ENCODE peak calls at places on chromosomes 11 and 22, in six cellular contexts. N is CD4-positive, CD25-positive, alpha-beta regulatory T cell; S is pancreas; V is lower lobe of right lung; U is cardiac muscle cell; Y is ovary. F is an unnamed sample. For H3K4me1 and H3K9me3, the result is how much of the 10 kb centered on the place peaks cover.

GRCh38 chr11:105100206-105100605 is 39.4 kb downstream of the CARD18 start:
- DNase-seq in N (peak), S (no peak), V (no peak), U (no peak), Y (no peak), F (no peak)

GRCh38 chr22:49760280-49760629 is 67.4 kb downstream of the BRD1 start:
- DNase-seq in N (no peak), S (no peak), V (no peak), U (no peak), Y (no peak), F (no peak)

GRCh38 chr22:47147572-47147971 is 385.1 kb downstream of the TBC1D22A start:
- DNase-seq in N (no peak), S (no peak), V (no peak), U (no peak), Y (no peak), F (no peak)

GRCh38 chr22:38927033-38927789 is 30.2 kb upstream of the APOBEC3A start:
- DNase-seq in N (no peak), S (peak), V (peak), U (peak), Y (peak), F (peak)

GRCh38 chr11:114058871-114059277 is 637 bp upstream of the ZBTB16 start:
- DNase-seq in N (no peak), S (no peak), V (peak), U (no peak), Y (peak), F (no peak)

GRCh38 chr11:116053538-116053919 is 549.3 kb upstream of the CADM1 start:
- DNase-seq in N (no peak), S (no peak), V (no peak), U (no peak), Y (no peak), F (no peak)

GRCh38 chr22:19629331-19629719 is 85.0 kb upstream of the SEPTIN5 start:
- DNase-seq in N (no peak), S (no peak), V (no peak), U (no peak), Y (no peak), F (no peak)

GRCh38 chr11:74311352-74311926 is at the start of gene P4HA3:
- DNase-seq in N (no peak), S (peak), V (peak), U (peak), Y (peak), F (no peak)

GRCh38 chr11:88352139-88352538 is 14.6 kb upstream of the CTSC start:
- DNase-seq in N (no peak), S (no peak), V (no peak), U (no peak), Y (no peak), F (peak)

GRCh38 chr11:103995896-103996295 is 40.5 kb upstream of the DDI1 start:
- DNase-seq in N (no peak), S (no peak), V (no peak), U (no peak), Y (no peak), F (no peak)

GRCh38 chr11:129933262-129933661 is 37.9 kb upstream of the NFRKB start:
- DNase-seq in N (no peak), S (no peak), V (no peak), U (no peak), Y (no peak), F (no peak)

GRCh38 chr22:24938741-24939341 is 7.7 kb downstream of the LHFPL7 start:
- DNase-seq in N (peak), S (peak), V (no peak), U (peak), Y (no peak), F (peak)

GRCh38 chr11:3160252-3161031 is 4.7 kb downstream of the OSBPL5 start:
- DNase-seq in N (no peak), S (peak), V (peak), U (peak), Y (peak), F (no peak)

DNA sequence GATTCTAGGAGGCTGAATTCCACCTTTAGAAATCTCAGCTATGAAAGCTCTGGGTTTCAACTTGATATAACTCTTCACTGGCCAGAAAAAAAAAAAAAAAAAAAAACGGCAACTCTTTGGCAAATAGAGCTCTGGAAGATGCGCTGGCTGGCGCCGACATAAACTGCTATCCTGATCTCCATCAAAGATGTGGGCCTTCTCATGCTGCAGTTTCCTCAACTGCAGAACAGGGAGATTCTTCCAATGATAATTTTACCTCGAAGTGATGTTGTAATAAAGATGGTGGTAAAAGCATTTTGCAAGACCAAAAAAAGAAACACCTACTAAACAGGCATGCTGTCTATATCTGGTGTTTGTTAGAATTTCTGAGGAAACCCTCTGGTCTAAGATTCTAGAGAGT is 20.2 kb downstream of the FLI1 start:
- DNase-seq in N (no peak), S (no peak), V (no peak), U (no peak), Y (no peak), F (no peak)
- H3K4me1 ChIP-seq in N (half or more), S (under half), V (half or more), U (under half), Y (under half), F (under half)

GRCh38 chr11:118916842-118917388 is 8.8 kb downstream of the BCL9L start:
- DNase-seq in N (no peak), S (peak), V (no peak), U (peak), Y (peak), F (peak)

GRCh38 chr11:118915941-118916841 is 9.5 kb downstream of the BCL9L start:
- DNase-seq in N (no peak), S (peak), V (no peak), U (no peak), Y (peak), F (no peak)

GRCh38 chr11:118917488-118918127 is 8.1 kb downstream of the BCL9L start:
- DNase-seq in N (peak), S (peak), V (peak), U (no peak), Y (peak), F (no peak)

GRCh38 chr11:118918686-118919280 is 6.9 kb downstream of the BCL9L start:
- DNase-seq in N (no peak), S (peak), V (no peak), U (no peak), Y (peak), F (no peak)

DNA sequence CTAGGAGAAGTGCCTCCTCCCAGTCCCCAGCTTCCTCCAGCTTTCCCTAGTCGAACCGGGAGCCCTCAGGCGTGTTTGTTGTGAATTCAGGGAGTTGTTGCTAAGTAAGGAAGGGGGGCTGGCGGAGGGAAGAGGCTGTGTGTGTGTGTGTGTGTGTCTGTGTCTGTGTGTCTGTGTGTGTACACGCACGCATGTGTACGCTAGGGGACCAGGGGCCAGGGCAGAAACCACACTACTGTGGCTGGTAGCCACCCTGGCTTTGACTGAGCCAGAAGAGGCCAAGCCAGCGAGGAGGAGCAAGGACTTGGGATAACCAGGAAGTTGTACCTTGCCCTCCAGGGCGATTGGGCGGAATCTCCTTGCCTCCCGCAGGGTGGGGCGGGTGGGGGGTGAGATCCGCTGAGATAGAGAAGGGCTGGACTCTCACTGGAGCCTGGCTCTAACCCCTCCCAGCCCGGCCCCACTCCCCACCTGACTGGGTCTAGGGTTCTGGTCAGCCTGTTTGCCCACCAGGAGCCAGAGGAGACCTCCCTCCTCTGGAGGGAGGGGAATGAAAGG is 7.5 kb downstream of the BCL9L start:
- DNase-seq in N (no peak), S (peak), V (peak), U (no peak), Y (peak), F (peak)
- H3K4me3 ChIP-seq in N (peak), S (peak), V (peak), U (no peak), Y (peak), F (no peak)

GRCh38 chr11:127677813-127678212 is 677.2 kb upstream of the KIRREL3 start:
- DNase-seq in N (no peak), S (no peak), V (no peak), U (no peak), Y (no peak), F (no peak)
- H3K9me3 ChIP-seq in N (under half), S (under half), V (under half), U (under half), Y (under half), F (under half)

GRCh38 chr11:67289651-67290479 is 762 bp downstream of the ANKRD13D start:
- DNase-seq in N (no peak), S (no peak), V (peak), U (no peak), Y (peak), F (no peak)

GRCh38 chr11:67292671-67293070 is 3.6 kb downstream of the ANKRD13D start:
- DNase-seq in N (no peak), S (no peak), V (no peak), U (no peak), Y (no peak), F (no peak)

GRCh38 chr11:67289226-67289650 is at the start of gene ANKRD13D:
- DNase-seq in N (no peak), S (no peak), V (peak), U (no peak), Y (no peak), F (no peak)

GRCh38 chr11:67291481-67292381 is 2.6 kb downstream of the ANKRD13D start:
- DNase-seq in N (no peak), S (no peak), V (peak), U (no peak), Y (no peak), F (no peak)

GRCh38 chr11:67290801-67291200 is 1.7 kb downstream of the ANKRD13D start:
- DNase-seq in N (no peak), S (no peak), V (peak), U (no peak), Y (no peak), F (no peak)
- H3K4me1 ChIP-seq in N (half or more), S (under half), V (under half), U (under half), Y (under half), F (under half)

DNA sequence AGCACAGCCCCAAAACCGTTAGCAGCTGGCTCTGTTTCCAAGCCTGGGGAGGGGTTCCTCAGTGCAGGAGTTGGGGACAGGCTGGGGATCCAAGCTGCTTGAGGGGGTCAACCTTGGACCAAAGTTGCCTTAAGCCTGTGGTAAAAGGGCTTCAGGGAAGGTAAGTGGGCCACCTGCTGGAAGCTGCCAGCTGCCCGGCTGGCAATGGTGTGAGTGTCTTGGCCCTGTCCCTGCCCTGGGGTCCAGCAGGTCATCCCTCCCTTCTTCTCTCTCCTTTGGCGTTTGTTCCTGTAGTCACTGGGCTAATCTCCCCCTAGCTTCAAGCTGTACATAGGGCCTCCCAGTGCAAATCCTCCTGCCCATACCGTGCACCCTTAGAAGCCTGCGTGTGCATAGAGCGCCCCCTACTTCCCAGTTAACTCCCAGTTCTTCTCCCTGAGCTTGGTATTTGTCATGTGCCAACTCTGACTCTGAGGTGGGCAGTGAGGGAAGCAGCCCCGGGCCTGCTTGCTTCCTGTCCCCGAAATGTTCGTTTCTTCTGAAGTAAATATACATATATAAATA is 4.4 kb downstream of the TMEM258 start:
- DNase-seq in N (no peak), S (no peak), V (no peak), U (peak), Y (no peak), F (no peak)
- H3K4me3 ChIP-seq in N (no peak), S (no peak), V (no peak), U (no peak), Y (no peak), F (no peak)

DNA sequence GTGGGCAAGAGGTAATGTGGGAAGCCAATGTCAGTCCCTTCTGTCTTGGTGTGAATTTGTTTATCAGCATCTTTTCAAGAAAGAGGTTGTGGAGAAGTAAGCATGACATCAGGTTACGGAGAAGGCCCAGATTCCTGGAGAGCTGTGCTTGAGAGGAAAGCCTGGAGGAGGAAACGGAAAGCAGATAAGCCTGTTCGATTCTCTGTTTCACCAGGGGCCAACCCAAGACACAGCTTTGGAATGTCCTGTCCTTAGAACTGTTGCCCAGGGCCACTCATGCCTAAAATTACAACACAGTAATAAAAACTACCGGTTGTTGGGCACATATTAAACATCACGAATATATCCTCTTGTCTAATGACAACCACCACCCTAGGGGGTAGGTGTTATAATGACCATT is 148.5 kb downstream of the NAV2 start:
- DNase-seq in N (no peak), S (no peak), V (no peak), U (no peak), Y (no peak), F (no peak)
- H3K9me3 ChIP-seq in N (under half), S (under half), V (under half), U (under half), Y (under half), F (under half)

DNA sequence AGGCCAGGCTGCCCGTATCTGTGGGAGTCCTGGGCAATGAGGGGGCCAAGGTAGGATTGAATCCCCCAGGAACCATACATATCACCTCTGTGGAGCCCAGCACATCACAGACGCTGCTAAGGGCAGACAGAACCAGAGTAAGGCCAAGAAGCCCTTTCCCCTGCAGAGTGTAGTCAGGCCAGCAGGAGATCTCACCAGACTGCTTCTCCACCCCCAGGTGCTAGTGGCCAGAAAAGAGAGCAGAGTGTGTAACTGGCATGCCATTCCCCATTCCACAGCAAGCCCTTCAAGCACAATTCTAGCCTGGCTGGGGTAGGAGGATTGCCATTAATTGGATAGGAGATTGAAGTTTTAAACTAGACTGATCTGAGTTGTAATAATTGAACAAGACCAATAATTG is 28.0 kb upstream of the FCHSD2 start:
- DNase-seq in N (no peak), S (no peak), V (no peak), U (peak), Y (no peak), F (no peak)
- H3K4me1 ChIP-seq in N (under half), S (under half), V (under half), U (under half), Y (under half), F (under half)

F was measured in HAP-1.